ENCODE peak calls at places on chromosomes 16 and 17, in nine cellular contexts. R is iPS-NIHi11; N is T-helper 2 cell treated with Interferon-gamma antibody and Interleukin-4, amounts not matched to agents 5 μg/mL and 100 μg/mL, for 36 hours; P is AG09309; T is activated CD4-positive, alpha-beta T cell treated with anti-CD3 and anti-CD28 coated beads, Interleukin-2, amount 50 U/mL, for 1 hour; M is GM04503; E is GOT3; G is body of pancreas; X is GM20000. Q is an unnamed sample.

GRCh38 chr17:12790806-12791148 is 1.5 kb downstream of the ARHGAP44 start:
- DNase-seq in R (peak; percentile 14), N (no peak), P (no peak), T (no peak), M (no peak), E (no peak), G (no peak), X (no peak), Q (no peak)

GRCh38 chr17:78383725-78384471 is 5.4 kb downstream of the PGS1 start:
- DNase-seq in R (no peak), N (peak; percentile 80), P (peak; percentile 99), T (no peak), M (peak; percentile 97), E (peak; percentile 49), G (peak; percentile 60), X (peak; percentile 70), Q (peak; percentile 57)

GRCh38 chr17:6069611-6070279 is 434 bp upstream of the WSCD1 start:
- DNase-seq in R (no peak), N (no peak), P (no peak), T (no peak), M (no peak), E (no peak), G (no peak), X (no peak), Q (no peak)

GRCh38 chr17:34241062-34241461 is 14.0 kb upstream of the CCL2 start:
- DNase-seq in R (no peak), N (no peak), P (no peak), T (no peak), M (no peak), E (no peak), G (peak; percentile 54), X (no peak), Q (peak; percentile 29)

GRCh38 chr17:49252148-49252682 is 21.6 kb upstream of the PHOSPHO1 start:
- DNase-seq in R (no peak), N (no peak), P (no peak), T (no peak), M (no peak), E (no peak), G (no peak), X (no peak), Q (no peak)

GRCh38 chr16:15952265-15952711 is 2.9 kb downstream of the ABCC1 start:
- DNase-seq in R (no peak), N (peak; percentile 23), P (no peak), T (peak; percentile 16), M (no peak), E (no peak), G (no peak), X (no peak), Q (no peak)

GRCh38 chr17:47072881-47073280 is 93.8 kb upstream of the RPRML start:
- DNase-seq in R (no peak), N (no peak), P (no peak), T (no peak), M (no peak), E (no peak), G (no peak), X (no peak), Q (no peak)

GRCh38 chr17:31319253-31319661 is 2.2 kb downstream of the EVI2A start:
- DNase-seq in R (no peak), N (no peak), P (no peak), T (no peak), M (no peak), E (no peak), G (no peak), X (no peak), Q (no peak)

GRCh38 chr16:3289998-3290673 is 6.8 kb downstream of the ZNF263 start:
- DNase-seq in R (no peak), N (no peak), P (no peak), T (no peak), M (no peak), E (no peak), G (no peak), X (no peak), Q (no peak)

GRCh38 chr16:15502041-15502725 is 67.8 kb downstream of the BMERB1 start:
- DNase-seq in R (peak; percentile 46), N (no peak), P (peak; percentile 71), T (no peak), M (peak; percentile 70), E (no peak), G (no peak), X (no peak), Q (no peak)

GRCh38 chr16:12583237-12583897 is 220.3 kb downstream of the CPPED1 start:
- DNase-seq in R (no peak), N (no peak), P (no peak), T (no peak), M (no peak), E (no peak), G (no peak), X (no peak), Q (no peak)

GRCh38 chr17:19728114-19728495 is 11.7 kb upstream of the SLC47A2 start:
- DNase-seq in R (no peak), N (no peak), P (peak; percentile 68), T (no peak), M (peak; percentile 91), E (no peak), G (peak; percentile 88), X (no peak), Q (peak; percentile 88)